ENCODE peak calls at places on chromosomes 13 and 19, in four cellular contexts. Z is pancreas, S is ascending aorta, A is lower lobe of right lung. V is an unnamed sample.

GRCh38 chr13:114222461-114222968 is 12.2 kb upstream of the CDC16 start:
- DNase-seq in Z (peak; percentile 67), S (no peak), A (no peak), V (no peak)

GRCh38 chr19:13149628-13150186 is 468 bp downstream of the STX10 start:
- DNase-seq in Z (no peak), S (peak; percentile 14), A (peak; percentile 87), V (no peak)

GRCh38 chr13:98557934-98558630 is 18.8 kb downstream of the STK24 start:
- DNase-seq in Z (no peak), S (no peak), A (no peak), V (no peak)

GRCh38 chr19:33811246-33811645 is 14.6 kb downstream of the KCTD15 start:
- DNase-seq in Z (no peak), S (no peak), A (peak; percentile 38), V (no peak)

GRCh38 chr13:101875717-101876393 is 423.4 kb downstream of the ITGBL1 start:
- DNase-seq in Z (no peak), S (no peak), A (no peak), V (no peak)

GRCh38 chr19:40663712-40664692 is 26.4 kb downstream of the NUMBL start:
- DNase-seq in Z (no peak), S (no peak), A (no peak), V (no peak)

GRCh38 chr19:52901842-52902241 is 4.4 kb upstream of the ZNF320 start:
- DNase-seq in Z (no peak), S (no peak), A (no peak), V (no peak)

GRCh38 chr13:65584126-65584525 is 1646.0 kb downstream of the PCDH9 start:
- DNase-seq in Z (no peak), S (no peak), A (no peak), V (no peak)

GRCh38 chr13:98549006-98549727 is 27.7 kb downstream of the STK24 start:
- DNase-seq in Z (no peak), S (no peak), A (no peak), V (no peak)

GRCh38 chr13:23608704-23609413 is 38.6 kb downstream of the TNFRSF19 start:
- DNase-seq in Z (no peak), S (no peak), A (peak; percentile 51), V (no peak)

GRCh38 chr19:16566161-16566560 is 6.1 kb downstream of the SLC35E1 start:
- DNase-seq in Z (no peak), S (no peak), A (peak; percentile 47), V (no peak)

GRCh38 chr19:6069268-6069771 is 41.0 kb downstream of the RFX2 start:
- DNase-seq in Z (no peak), S (no peak), A (no peak), V (no peak)

GRCh38 chr19:33202546-33203507 is 8.7 kb downstream of the LRP3 start:
- DNase-seq in Z (no peak), S (no peak), A (no peak), V (no peak)

GRCh38 chr13:76329004-76329403 is 557.2 kb downstream of the KCTD12 start:
- DNase-seq in Z (no peak), S (no peak), A (no peak), V (no peak)

GRCh38 chr13:59743195-59743594 is 420.5 kb downstream of the DIAPH3 start:
- DNase-seq in Z (no peak), S (no peak), A (no peak), V (no peak)

GRCh38 chr13:113654175-113654560 is 3.8 kb downstream of the ATP4B start:
- DNase-seq in Z (no peak), S (no peak), A (peak; percentile 20), V (peak; percentile 9)

GRCh38 chr13:67353891-67354459 is 123.8 kb upstream of the PCDH9 start:
- DNase-seq in Z (no peak), S (no peak), A (no peak), V (no peak)

GRCh38 chr19:45577111-45577905 is 7.3 kb downstream of the OPA3 start:
- DNase-seq in Z (peak; percentile 63), S (no peak), A (no peak), V (no peak)

GRCh38 chr13:101916758-101917474 is 464.4 kb downstream of the ITGBL1 start:
- DNase-seq in Z (no peak), S (no peak), A (no peak), V (no peak)

GRCh38 chr19:56138069-56138468 is 3.0 kb upstream of the ZNF444 start:
- DNase-seq in Z (no peak), S (no peak), A (peak; percentile 41), V (no peak)

GRCh38 chr19:485122-485521 is 11.2 kb upstream of the MADCAM1 start:
- DNase-seq in Z (no peak), S (no peak), A (no peak), V (no peak)

GRCh38 chr19:40356681-40357595 is 8.4 kb downstream of the PLD3 start:
- DNase-seq in Z (no peak), S (no peak), A (no peak), V (no peak)

GRCh38 chr13:66348745-66349720 is 881.1 kb downstream of the PCDH9 start:
- DNase-seq in Z (no peak), S (no peak), A (no peak), V (no peak)

GRCh38 chr13:75635101-75635620 is 969 bp upstream of the LMO7 start:
- DNase-seq in Z (no peak), S (no peak), A (no peak), V (no peak)

GRCh38 chr13:94712812-94713555 is 639 bp upstream of the SOX21 start:
- DNase-seq in Z (no peak), S (no peak), A (no peak), V (no peak)
- H3K4me3 ChIP-seq in Z (peak overlapping the region; percentile 19), S (peak overlapping the region; percentile 43), A (peak overlapping the region; percentile 46), V (peak overlapping the region; percentile 66)

GRCh38 chr19:18291019-18291524 is 9.7 kb upstream of the JUND start:
- DNase-seq in Z (no peak), S (no peak), A (no peak), V (no peak)
- H3K4me3 ChIP-seq in Z (peak overlapping the region; percentile 45), S (peak overlapping the region; percentile 86), A (peak overlapping the region; percentile 80), V (peak overlapping the region; percentile 85)

GRCh38 chr19:50925734-50926133 is 14.5 kb upstream of the KLK4 start:
- DNase-seq in Z (no peak), S (no peak), A (no peak), V (no peak)
- H3K4me3 ChIP-seq in Z (no peak overlapping the region), S (no peak overlapping the region), A (no peak overlapping the region), V (no peak overlapping the region)

DNA sequence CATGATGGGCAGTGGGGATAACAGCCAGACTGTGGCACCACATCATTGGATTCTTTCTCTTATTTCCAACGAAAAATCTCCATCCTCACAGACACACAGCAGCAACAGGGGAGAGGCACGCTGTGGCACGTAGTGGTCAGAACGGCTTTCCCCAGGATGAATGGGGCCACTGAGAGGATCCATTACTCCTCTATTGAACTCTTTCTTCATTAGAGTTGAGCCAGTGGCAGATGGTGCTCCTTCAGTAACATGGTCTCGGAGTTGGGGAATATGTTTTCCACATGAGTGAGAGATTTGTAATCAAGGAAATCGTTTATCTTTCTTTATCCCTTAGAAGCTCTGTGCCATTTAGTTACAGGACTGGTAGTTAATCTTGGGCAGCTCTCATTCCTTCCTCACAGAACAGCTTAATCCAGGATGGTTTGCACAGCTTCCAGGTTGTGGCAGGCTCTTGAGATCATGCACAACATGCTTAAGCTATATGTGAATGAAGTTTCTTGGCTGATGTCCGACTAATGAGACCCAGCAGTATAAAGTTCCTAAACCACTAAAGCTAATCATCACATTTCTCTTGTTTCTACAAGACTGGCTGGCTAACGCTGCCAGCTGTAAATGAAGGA is 180.5 kb upstream of the SLC10A2 start:
- DNase-seq in Z (no peak), S (no peak), A (no peak), V (no peak)
- H3K4me3 ChIP-seq in Z (no peak overlapping the region), S (no peak overlapping the region), A (no peak overlapping the region), V (no peak overlapping the region)

GRCh38 chr19:17952041-17952976 is 14.6 kb upstream of the KCNN1 start:
- DNase-seq in Z (no peak), S (no peak), A (no peak), V (no peak)
- H3K4me3 ChIP-seq in Z (no peak overlapping the region), S (peak overlapping the region; percentile 15), A (no peak overlapping the region), V (peak overlapping the region; percentile 47)

GRCh38 chr19:4829001-4829712 is 2.4 kb downstream of the TICAM1 start:
- DNase-seq in Z (peak; percentile 49), S (no peak), A (no peak), V (no peak)
- H3K4me3 ChIP-seq in Z (no peak overlapping the region), S (peak overlapping the region; percentile 2), A (no peak overlapping the region), V (no peak overlapping the region)

GRCh38 chr13:34935841-34936240 is 6.2 kb upstream of the NBEA start:
- DNase-seq in Z (no peak), S (no peak), A (no peak), V (no peak)

GRCh38 chr13:34933349-34933748 is 8.7 kb upstream of the NBEA start:
- DNase-seq in Z (no peak), S (no peak), A (no peak), V (no peak)

GRCh38 chr13:34931572-34931971 is 10.5 kb upstream of the NBEA start:
- DNase-seq in Z (no peak), S (no peak), A (no peak), V (no peak)

GRCh38 chr13:34939771-34940170 is 2.3 kb upstream of the NBEA start:
- DNase-seq in Z (no peak), S (no peak), A (no peak), V (no peak)

DNA sequence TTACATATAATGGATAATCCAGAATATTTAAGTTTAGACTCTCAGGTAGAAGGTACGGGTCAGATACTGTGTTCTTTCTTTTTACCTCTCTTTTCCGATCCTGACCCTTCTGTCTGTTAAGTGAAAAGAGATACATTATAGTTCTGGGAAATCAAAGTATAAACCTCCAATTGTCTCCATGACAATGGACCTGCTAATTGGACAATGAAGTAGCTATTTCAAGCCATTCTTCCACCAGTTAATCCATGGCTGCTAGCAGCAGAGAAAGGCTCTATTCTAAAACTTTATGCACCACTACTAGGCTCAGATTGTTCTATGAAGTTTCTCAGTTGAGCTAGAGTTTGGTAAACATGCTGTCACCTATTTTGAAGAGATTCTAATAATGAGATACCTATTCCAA is 8.3 kb upstream of the NBEA start:
- DNase-seq in Z (no peak), S (no peak), A (no peak), V (no peak)
- H3K4me3 ChIP-seq in Z (no peak overlapping the region), S (no peak overlapping the region), A (no peak overlapping the region), V (no peak overlapping the region)

V was measured in dorsolateral prefrontal cortex.